ENCODE peak calls at places on chromosomes 6 and 20, in five cellular contexts. One of them, this sample, is unnamed.

GRCh38 chr6:133587841-133588240 is 301.1 kb upstream of the TCF21 start:
- DNase-seq in tibial nerve: no peak
- DNase-seq in cardiac muscle cell: no peak
- DNase-seq in psoas muscle: no peak
- DNase-seq in SJSA1: no peak
- DNase-seq in this sample: no peak

GRCh38 chr20:39206899-39207564 is 244.9 kb downstream of the DHX35 start:
- DNase-seq in tibial nerve: no peak
- DNase-seq in cardiac muscle cell: no peak
- DNase-seq in psoas muscle: no peak
- DNase-seq in SJSA1: no peak
- DNase-seq in this sample: no peak

GRCh38 chr6:106609699-106610098 is 19.6 kb downstream of the RTN4IP1 start:
- DNase-seq in tibial nerve: no peak
- DNase-seq in cardiac muscle cell: peak; percentile 47
- DNase-seq in psoas muscle: no peak
- DNase-seq in SJSA1: peak; percentile 5
- DNase-seq in this sample: no peak

GRCh38 chr20:21693322-21693721 is 12.1 kb upstream of the PAX1 start:
- DNase-seq in tibial nerve: no peak
- DNase-seq in cardiac muscle cell: peak; percentile 36
- DNase-seq in psoas muscle: no peak
- DNase-seq in SJSA1: no peak
- DNase-seq in this sample: no peak

GRCh38 chr6:124823240-124824105 is 138.8 kb upstream of the RNF217 start:
- DNase-seq in tibial nerve: no peak
- DNase-seq in cardiac muscle cell: peak; percentile 36
- DNase-seq in psoas muscle: no peak
- DNase-seq in SJSA1: no peak
- DNase-seq in this sample: no peak

GRCh38 chr6:166165558-166166313 is 1.9 kb downstream of the TBXT start:
- DNase-seq in tibial nerve: no peak
- DNase-seq in cardiac muscle cell: no peak
- DNase-seq in psoas muscle: no peak
- DNase-seq in SJSA1: no peak
- DNase-seq in this sample: no peak

GRCh38 chr6:137661601-137662000 is 167.4 kb upstream of the OLIG3 start:
- DNase-seq in tibial nerve: peak; percentile 16
- DNase-seq in cardiac muscle cell: no peak
- DNase-seq in psoas muscle: no peak
- DNase-seq in SJSA1: no peak
- DNase-seq in this sample: no peak

GRCh38 chr20:41862023-41862422 is 243.8 kb upstream of the CHD6 start:
- DNase-seq in tibial nerve: no peak
- DNase-seq in cardiac muscle cell: no peak
- DNase-seq in psoas muscle: no peak
- DNase-seq in SJSA1: no peak
- DNase-seq in this sample: no peak

GRCh38 chr6:160756871-160757270 is 54.8 kb downstream of the PLG start:
- DNase-seq in tibial nerve: no peak
- DNase-seq in cardiac muscle cell: peak; percentile 9
- DNase-seq in psoas muscle: no peak
- DNase-seq in SJSA1: no peak
- DNase-seq in this sample: no peak

GRCh38 chr6:151681426-151682059 is 125.9 kb upstream of the ESR1 start:
- DNase-seq in tibial nerve: no peak
- DNase-seq in cardiac muscle cell: no peak
- DNase-seq in psoas muscle: peak; percentile 17
- DNase-seq in SJSA1: no peak
- DNase-seq in this sample: no peak

GRCh38 chr6:143596857-143597256 is 80.9 kb upstream of the PHACTR2 start:
- DNase-seq in tibial nerve: no peak
- DNase-seq in cardiac muscle cell: no peak
- DNase-seq in psoas muscle: peak; percentile 72
- DNase-seq in SJSA1: no peak
- DNase-seq in this sample: no peak

GRCh38 chr6:33702345-33702977 is 9.0 kb downstream of the UQCC2 start:
- DNase-seq in tibial nerve: no peak
- DNase-seq in cardiac muscle cell: peak; percentile 56
- DNase-seq in psoas muscle: no peak
- DNase-seq in SJSA1: no peak
- DNase-seq in this sample: peak; percentile 69

GRCh38 chr6:144515761-144516160 is 230.6 kb downstream of the UTRN start:
- DNase-seq in tibial nerve: no peak
- DNase-seq in cardiac muscle cell: no peak
- DNase-seq in psoas muscle: no peak
- DNase-seq in SJSA1: no peak
- DNase-seq in this sample: no peak

GRCh38 chr6:28789553-28790083 is 134.2 kb downstream of the TRIM27 start:
- DNase-seq in tibial nerve: no peak
- DNase-seq in cardiac muscle cell: peak; percentile 34
- DNase-seq in psoas muscle: no peak
- DNase-seq in SJSA1: peak; percentile 81
- DNase-seq in this sample: peak; percentile 11

GRCh38 chr6:80181352-80182081 is 75.0 kb downstream of the BCKDHB start:
- DNase-seq in tibial nerve: no peak
- DNase-seq in cardiac muscle cell: peak; percentile 46
- DNase-seq in psoas muscle: no peak
- DNase-seq in SJSA1: no peak
- DNase-seq in this sample: no peak

GRCh38 chr20:38877483-38877882 is 48.7 kb upstream of the FAM83D start:
- DNase-seq in tibial nerve: no peak
- DNase-seq in cardiac muscle cell: no peak
- DNase-seq in psoas muscle: no peak
- DNase-seq in SJSA1: no peak
- DNase-seq in this sample: no peak

GRCh38 chr6:166561766-166562165 is 24.7 kb downstream of the RAMACL start:
- DNase-seq in tibial nerve: no peak
- DNase-seq in cardiac muscle cell: no peak
- DNase-seq in psoas muscle: no peak
- DNase-seq in SJSA1: no peak
- DNase-seq in this sample: no peak

GRCh38 chr6:3960754-3961361 is 111.7 kb downstream of the FAM50B start:
- DNase-seq in tibial nerve: no peak
- DNase-seq in cardiac muscle cell: no peak
- DNase-seq in psoas muscle: no peak
- DNase-seq in SJSA1: peak; percentile 55
- DNase-seq in this sample: no peak

GRCh38 chr6:1240766-1241165 is 71.1 kb upstream of the FOXQ1 start:
- DNase-seq in tibial nerve: no peak
- DNase-seq in cardiac muscle cell: no peak
- DNase-seq in psoas muscle: no peak
- DNase-seq in SJSA1: no peak
- DNase-seq in this sample: no peak

GRCh38 chr20:58722877-58723627 is 30.5 kb downstream of the NPEPL1 start:
- DNase-seq in tibial nerve: no peak
- DNase-seq in cardiac muscle cell: no peak
- DNase-seq in psoas muscle: no peak
- DNase-seq in SJSA1: no peak
- DNase-seq in this sample: peak; percentile 36

GRCh38 chr20:47843886-47844567 is 58.7 kb upstream of the SULF2 start:
- DNase-seq in tibial nerve: no peak
- DNase-seq in cardiac muscle cell: no peak
- DNase-seq in psoas muscle: no peak
- DNase-seq in SJSA1: no peak
- DNase-seq in this sample: no peak

GRCh38 chr20:1212607-1213396 is 9.5 kb downstream of the C20orf202 start:
- DNase-seq in tibial nerve: no peak
- DNase-seq in cardiac muscle cell: peak; percentile 86
- DNase-seq in psoas muscle: peak; percentile 61
- DNase-seq in SJSA1: peak; percentile 38
- DNase-seq in this sample: peak; percentile 80

GRCh38 chr6:38776515-38776914 is 61.4 kb downstream of the DNAH8 start:
- DNase-seq in tibial nerve: no peak
- DNase-seq in cardiac muscle cell: no peak
- DNase-seq in psoas muscle: no peak
- DNase-seq in SJSA1: no peak
- DNase-seq in this sample: no peak

GRCh38 chr6:150118642-150119041 is 24.2 kb upstream of the PPP1R14C start:
- DNase-seq in tibial nerve: no peak
- DNase-seq in cardiac muscle cell: no peak
- DNase-seq in psoas muscle: no peak
- DNase-seq in SJSA1: no peak
- DNase-seq in this sample: no peak

GRCh38 chr6:153526479-153526878 is 395.4 kb upstream of the RGS17 start:
- DNase-seq in tibial nerve: no peak
- DNase-seq in cardiac muscle cell: no peak
- DNase-seq in psoas muscle: no peak
- DNase-seq in SJSA1: no peak
- DNase-seq in this sample: no peak

GRCh38 chr6:79078057-79078969 is at the start of gene PHIP:
- DNase-seq in tibial nerve: peak; percentile 87
- DNase-seq in cardiac muscle cell: peak; percentile 94
- DNase-seq in psoas muscle: peak; percentile 94
- DNase-seq in SJSA1: peak; percentile 97
- DNase-seq in this sample: peak; percentile 94

GRCh38 chr20:33945391-33946079 is 48.2 kb upstream of the RALY start:
- DNase-seq in tibial nerve: no peak
- DNase-seq in cardiac muscle cell: no peak
- DNase-seq in psoas muscle: no peak
- DNase-seq in SJSA1: no peak
- DNase-seq in this sample: no peak

GRCh38 chr20:64047046-64047389 is 2.4 kb downstream of the SOX18 start:
- DNase-seq in tibial nerve: no peak
- DNase-seq in cardiac muscle cell: no peak
- DNase-seq in psoas muscle: no peak
- DNase-seq in SJSA1: no peak
- DNase-seq in this sample: no peak
- H3K4me3 ChIP-seq in tibial nerve: no peak overlapping the region
- H3K4me3 ChIP-seq in cardiac muscle cell: no peak overlapping the region
- H3K4me3 ChIP-seq in psoas muscle: peak overlapping the region; percentile 57
- H3K4me3 ChIP-seq in SJSA1: peak overlapping the region; percentile 61
- H3K4me3 ChIP-seq in this sample: peak overlapping the region; percentile 39

GRCh38 chr6:109302176-109302575 is 80.1 kb downstream of the CD164 start:
- DNase-seq in tibial nerve: no peak
- DNase-seq in cardiac muscle cell: no peak
- DNase-seq in psoas muscle: no peak
- DNase-seq in SJSA1: no peak
- DNase-seq in this sample: no peak
- H3K27ac ChIP-seq in tibial nerve: no peak overlapping the region
- H3K27ac ChIP-seq in cardiac muscle cell: no peak overlapping the region
- H3K27ac ChIP-seq in psoas muscle: no peak overlapping the region
- H3K27ac ChIP-seq in SJSA1: no peak overlapping the region
- H3K27ac ChIP-seq in this sample: no peak overlapping the region

GRCh38 chr6:90293319-90293937 is 3.2 kb downstream of the BACH2 start:
- DNase-seq in tibial nerve: no peak
- DNase-seq in cardiac muscle cell: no peak
- DNase-seq in psoas muscle: no peak
- DNase-seq in SJSA1: no peak
- DNase-seq in this sample: no peak

GRCh38 chr6:90294614-90294988 is 2.0 kb downstream of the BACH2 start:
- DNase-seq in tibial nerve: no peak
- DNase-seq in cardiac muscle cell: peak; percentile 35
- DNase-seq in psoas muscle: no peak
- DNase-seq in SJSA1: no peak
- DNase-seq in this sample: no peak

GRCh38 chr6:90294989-90295853 is 1.4 kb downstream of the BACH2 start:
- DNase-seq in tibial nerve: no peak
- DNase-seq in cardiac muscle cell: peak; percentile 51
- DNase-seq in psoas muscle: peak; percentile 46
- DNase-seq in SJSA1: peak; percentile 78
- DNase-seq in this sample: no peak

GRCh38 chr6:90295854-90296345 is 743 bp downstream of the BACH2 start:
- DNase-seq in tibial nerve: peak; percentile 57
- DNase-seq in cardiac muscle cell: peak; percentile 72
- DNase-seq in psoas muscle: peak; percentile 71
- DNase-seq in SJSA1: peak; percentile 79
- DNase-seq in this sample: peak; percentile 78

DNA sequence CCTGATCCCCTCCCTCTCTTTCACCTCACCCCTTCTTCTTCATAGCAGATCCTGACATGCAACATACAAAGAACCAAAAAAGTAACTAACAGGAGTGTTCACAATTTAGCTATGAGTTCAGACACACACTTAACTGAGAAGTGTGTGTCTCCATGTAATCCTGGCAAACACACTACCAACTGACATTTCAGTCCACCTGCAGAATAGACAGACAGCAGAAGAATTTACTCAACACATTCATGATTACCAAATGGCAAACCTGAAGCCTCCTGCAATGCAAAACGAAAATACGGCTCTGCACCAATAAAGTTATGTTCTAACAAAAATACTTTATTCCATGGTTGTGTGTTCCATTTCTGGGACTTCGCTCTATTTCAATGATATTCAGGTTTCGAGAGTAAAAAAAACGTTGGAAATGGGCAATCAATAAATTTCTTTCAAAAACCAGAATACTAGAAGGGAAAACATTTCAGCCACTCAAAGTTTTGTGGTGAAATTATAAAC is 2.6 kb downstream of the BACH2 start:
- DNase-seq in tibial nerve: no peak
- DNase-seq in cardiac muscle cell: no peak
- DNase-seq in psoas muscle: no peak
- DNase-seq in SJSA1: no peak
- DNase-seq in this sample: no peak
- H3K4me3 ChIP-seq in tibial nerve: no peak overlapping the region
- H3K4me3 ChIP-seq in cardiac muscle cell: peak overlapping the region; percentile 87
- H3K4me3 ChIP-seq in psoas muscle: peak overlapping the region; percentile 85
- H3K4me3 ChIP-seq in SJSA1: no peak overlapping the region
- H3K4me3 ChIP-seq in this sample: no peak overlapping the region

GRCh38 chr6:40791004-40791403 is 203.8 kb upstream of the LRFN2 start:
- DNase-seq in tibial nerve: no peak
- DNase-seq in cardiac muscle cell: no peak
- DNase-seq in psoas muscle: no peak
- DNase-seq in SJSA1: no peak
- DNase-seq in this sample: no peak
- H3K27ac ChIP-seq in tibial nerve: no peak overlapping the region
- H3K27ac ChIP-seq in cardiac muscle cell: no peak overlapping the region
- H3K27ac ChIP-seq in psoas muscle: no peak overlapping the region
- H3K27ac ChIP-seq in SJSA1: no peak overlapping the region
- H3K27ac ChIP-seq in this sample: no peak overlapping the region

GRCh38 chr6:23228439-23229024 is 659.2 kb downstream of the HDGFL1 start:
- DNase-seq in tibial nerve: no peak
- DNase-seq in cardiac muscle cell: no peak
- DNase-seq in psoas muscle: no peak
- DNase-seq in SJSA1: no peak
- DNase-seq in this sample: no peak
- H3K4me3 ChIP-seq in tibial nerve: no peak overlapping the region
- H3K4me3 ChIP-seq in cardiac muscle cell: no peak overlapping the region
- H3K4me3 ChIP-seq in psoas muscle: no peak overlapping the region
- H3K4me3 ChIP-seq in SJSA1: no peak overlapping the region
- H3K4me3 ChIP-seq in this sample: no peak overlapping the region

DNA sequence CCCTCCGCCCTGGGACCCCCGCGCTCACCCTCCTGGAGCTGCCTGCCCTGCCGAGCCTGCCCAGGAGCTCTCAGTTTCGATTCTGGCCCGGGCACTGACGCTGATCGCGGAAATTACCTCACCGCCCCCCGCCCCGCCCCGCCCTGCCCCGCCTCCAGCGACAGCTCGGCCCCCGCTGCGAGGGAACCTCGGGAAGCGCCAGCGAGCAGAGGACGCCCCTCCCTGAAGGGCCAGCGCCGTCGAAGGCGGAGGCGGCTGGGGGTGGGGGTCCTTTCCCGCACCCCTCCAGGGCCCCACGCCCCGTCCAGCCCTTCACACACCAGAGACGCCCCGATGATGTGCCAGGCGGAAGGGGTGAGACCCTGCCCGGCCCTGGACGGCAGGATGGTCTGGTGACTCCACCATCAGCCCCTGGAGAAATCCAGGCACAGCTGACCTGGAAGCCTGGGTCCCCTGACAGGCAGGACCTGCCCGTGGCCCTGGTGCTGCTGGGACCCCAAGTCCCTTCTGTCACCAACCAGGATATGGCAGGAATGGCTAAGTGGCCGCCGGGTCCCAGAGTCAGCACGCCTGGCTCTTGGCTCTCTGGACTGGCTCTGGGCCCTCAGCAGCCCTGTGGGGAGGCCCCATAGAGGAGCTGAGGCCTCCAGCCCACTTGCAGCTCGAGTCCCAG is at the start of gene HELZ2:
- DNase-seq in tibial nerve: peak; percentile 47
- DNase-seq in cardiac muscle cell: peak; percentile 78
- DNase-seq in psoas muscle: peak; percentile 74
- DNase-seq in SJSA1: peak; percentile 49
- DNase-seq in this sample: peak; percentile 79
- H3K27ac ChIP-seq in tibial nerve: peak within 1 kb of the TSS; percentile 67
- H3K27ac ChIP-seq in cardiac muscle cell: no peak within 1 kb of the TSS
- H3K27ac ChIP-seq in psoas muscle: peak within 1 kb of the TSS; percentile 60
- H3K27ac ChIP-seq in SJSA1: peak within 1 kb of the TSS; percentile 60
- H3K27ac ChIP-seq in this sample: peak within 1 kb of the TSS; percentile 82

This sample was measured in right atrium auricular region.